ENCODE peak calls at places on chromosome 15, in nine cellular contexts. D, O, I, L, E, C, T, S and F are unnamed samples.

GRCh38 chr15:69976366-69976994 is 121.2 kb downstream of the TLE3 start:
- DNase-seq in D (peak), O (no peak), I (peak), L (peak), E (peak), C (no peak), T (no peak), S (no peak), F (no peak)

GRCh38 chr15:43903864-43904290 is 77.1 kb downstream of the WDR76 start:
- DNase-seq in D (peak), O (no peak), I (peak), L (peak), E (peak), C (peak), T (no peak), S (no peak), F (no peak)

GRCh38 chr15:55743615-55743978 is 645 bp upstream of the PRTG start:
- DNase-seq in D (no peak), O (no peak), I (no peak), L (no peak), E (no peak), C (no peak), T (no peak), S (no peak), F (no peak)

GRCh38 chr15:93190238-93190637 is 101.2 kb upstream of the RGMA start:
- DNase-seq in D (no peak), O (no peak), I (no peak), L (no peak), E (no peak), C (no peak), T (no peak), S (no peak), F (no peak)

GRCh38 chr15:34241376-34242350 is 16.8 kb downstream of the EMC4 start:
- DNase-seq in D (peak), O (no peak), I (peak), L (peak), E (peak), C (no peak), T (no peak), S (no peak), F (no peak)

GRCh38 chr15:96316953-96317629 is 13.4 kb upstream of the NR2F2 start:
- DNase-seq in D (no peak), O (no peak), I (no peak), L (peak), E (peak), C (no peak), T (no peak), S (no peak), F (no peak)

GRCh38 chr15:23629234-23629805 is 18.3 kb downstream of the MAGEL2 start:
- DNase-seq in D (no peak), O (no peak), I (peak), L (peak), E (peak), C (no peak), T (no peak), S (no peak), F (no peak)

GRCh38 chr15:27933562-27933961 is 165.6 kb downstream of the OCA2 start:
- DNase-seq in D (no peak), O (no peak), I (no peak), L (no peak), E (no peak), C (no peak), T (no peak), S (no peak), F (no peak)

DNA sequence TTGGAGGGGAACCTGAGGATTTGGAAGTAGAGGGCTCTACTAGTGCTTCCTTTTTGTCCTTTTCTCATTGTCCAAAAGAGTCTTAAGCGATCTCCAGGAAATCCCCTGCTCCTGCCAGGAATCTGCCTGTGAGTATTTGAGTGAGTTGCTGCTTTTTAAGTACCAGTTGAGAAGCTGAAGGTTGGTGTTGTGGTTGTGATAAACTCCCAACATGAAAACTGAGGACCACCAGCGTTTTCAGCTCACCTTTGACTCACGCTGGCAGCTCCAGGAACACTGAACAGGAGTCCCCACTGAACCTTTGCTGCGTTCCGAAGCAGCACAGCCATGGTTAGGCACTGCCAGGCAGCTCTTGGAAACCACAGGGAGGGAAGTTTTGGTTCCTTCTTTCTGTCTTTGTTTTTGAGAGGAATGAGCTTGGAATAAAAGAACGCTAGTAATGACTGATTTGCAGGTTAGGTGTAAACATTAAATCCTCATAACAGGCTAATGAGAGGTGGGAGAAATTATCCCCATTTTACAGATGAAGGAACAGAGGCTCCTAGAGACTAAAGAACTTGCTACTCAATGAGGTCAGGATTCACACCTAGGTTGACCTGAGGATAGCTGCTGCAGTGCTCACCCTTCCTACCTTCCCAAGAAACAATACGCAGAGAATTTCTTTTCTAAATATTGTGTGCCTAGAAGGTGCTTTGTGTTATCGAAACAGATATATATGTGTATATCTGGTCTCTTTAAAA is 106.1 kb downstream of the IGF1R start:
- DNase-seq in D (no peak), O (no peak), I (peak), L (peak), E (peak), C (no peak), T (no peak), S (no peak), F (no peak)
- H3K4me3 ChIP-seq in D (peak), O (peak), I (peak), L (no peak), E (peak), C (no peak), T (peak), S (peak), F (peak)

DNA sequence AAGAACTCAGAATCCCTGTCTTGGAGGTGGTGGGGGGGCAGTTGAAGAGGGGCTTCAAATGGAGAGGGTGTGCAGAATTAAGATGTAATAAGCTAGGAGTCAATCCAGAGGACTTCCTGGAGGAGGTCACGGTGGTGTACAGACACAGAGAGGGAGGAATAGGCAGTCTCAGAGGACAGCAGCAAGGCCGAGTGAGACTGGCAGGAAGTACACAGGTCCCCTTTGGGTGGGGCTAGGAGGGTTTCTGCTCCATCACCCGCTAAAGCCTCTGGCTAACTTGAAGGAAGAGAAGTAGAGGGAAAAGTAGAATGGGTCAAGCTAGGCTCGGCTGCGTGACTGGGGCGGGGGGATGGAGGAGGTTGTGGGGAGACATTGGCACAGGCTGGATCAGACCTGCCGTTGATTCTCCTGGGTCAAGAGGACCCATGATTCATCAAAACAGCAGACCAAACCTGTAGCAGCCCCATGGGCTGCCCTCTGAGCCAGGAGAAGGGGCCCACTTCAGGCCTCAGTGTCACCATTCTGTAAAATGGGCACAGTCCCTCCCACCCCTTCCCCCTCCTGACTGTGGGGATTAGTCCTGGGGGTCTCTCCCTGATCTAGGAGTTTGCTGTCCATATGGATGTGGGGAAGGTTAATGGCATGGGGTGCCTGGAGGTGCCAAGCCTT is 16.9 kb downstream of the CSPG4 start:
- DNase-seq in D (no peak), O (no peak), I (no peak), L (no peak), E (no peak), C (no peak), T (no peak), S (no peak), F (no peak)
- H3K4me3 ChIP-seq in D (no peak), O (no peak), I (no peak), L (no peak), E (no peak), C (no peak), T (no peak), S (no peak), F (no peak)

DNA sequence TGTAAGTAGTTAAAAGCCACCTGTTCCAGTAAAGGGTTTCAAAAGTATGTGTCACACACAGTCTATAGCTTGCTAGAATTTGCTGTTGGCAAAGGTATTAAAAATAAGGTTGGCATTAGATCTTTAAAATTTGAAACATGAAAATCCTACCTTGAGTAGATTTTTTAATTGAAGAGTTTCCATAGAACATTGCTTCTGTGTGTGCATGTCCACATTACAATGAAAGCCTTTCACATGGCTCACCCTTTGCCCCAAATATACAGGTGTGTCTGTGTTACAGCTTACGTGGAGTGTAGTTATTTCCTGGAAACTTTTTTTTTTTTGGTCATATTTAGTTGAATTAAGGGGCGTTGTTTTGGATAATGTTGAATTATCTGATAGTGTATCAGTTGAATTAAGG is 2.2 kb downstream of the ABHD17C start:
- DNase-seq in D (no peak), O (no peak), I (no peak), L (no peak), E (no peak), C (no peak), T (no peak), S (no peak), F (no peak)
- H3K4me3 ChIP-seq in D (peak), O (no peak), I (no peak), L (no peak), E (peak), C (peak), T (peak), S (no peak), F (no peak)

GRCh38 chr15:47715402-47715801 is 1.9 kb upstream of the SEMA6D start:
- DNase-seq in D (no peak), O (no peak), I (no peak), L (no peak), E (no peak), C (no peak), T (no peak), S (no peak), F (no peak)

GRCh38 chr15:47719730-47720129 is 2.4 kb downstream of the SEMA6D start:
- DNase-seq in D (no peak), O (no peak), I (no peak), L (no peak), E (no peak), C (no peak), T (no peak), S (no peak), F (no peak)

GRCh38 chr15:47717036-47717611 is at the start of gene SEMA6D:
- DNase-seq in D (peak), O (peak), I (peak), L (peak), E (peak), C (peak), T (peak), S (peak), F (peak)

GRCh38 chr15:47718474-47719440 is 1.5 kb downstream of the SEMA6D start:
- DNase-seq in D (no peak), O (peak), I (no peak), L (no peak), E (peak), C (no peak), T (no peak), S (peak), F (no peak)

DNA sequence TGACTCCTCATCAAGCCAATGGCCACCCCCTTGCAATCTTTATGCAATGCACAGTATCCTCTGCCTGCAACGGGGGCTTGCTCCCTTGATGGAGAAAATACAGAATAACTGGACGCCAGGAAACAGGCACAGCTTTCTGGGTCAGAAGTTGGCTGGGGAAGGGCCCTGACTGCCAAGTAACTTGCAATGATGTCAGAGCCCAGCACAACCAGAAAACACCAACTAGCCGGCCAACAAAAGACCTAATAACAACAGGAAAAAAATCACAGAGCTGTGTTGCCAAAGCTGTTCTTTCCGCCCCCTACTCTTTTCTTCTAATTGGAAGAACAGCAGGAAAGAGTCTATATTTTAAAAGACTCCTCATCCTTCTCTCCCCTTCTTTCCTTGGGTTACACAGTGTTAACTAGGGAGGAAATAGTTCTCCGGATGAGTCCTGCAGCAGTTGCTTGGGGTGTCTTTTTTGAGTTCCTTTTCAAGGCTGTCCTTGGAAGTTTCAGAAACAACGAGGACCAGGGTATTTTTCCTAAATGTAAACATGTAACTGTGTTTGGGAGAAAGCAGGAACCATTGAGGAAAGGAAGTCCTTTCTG is 1.4 kb upstream of the SEMA6D start:
- DNase-seq in D (peak), O (peak), I (peak), L (no peak), E (peak), C (no peak), T (no peak), S (no peak), F (no peak)
- H3K4me3 ChIP-seq in D (no peak), O (peak), I (no peak), L (no peak), E (no peak), C (no peak), T (no peak), S (no peak), F (no peak)

DNA sequence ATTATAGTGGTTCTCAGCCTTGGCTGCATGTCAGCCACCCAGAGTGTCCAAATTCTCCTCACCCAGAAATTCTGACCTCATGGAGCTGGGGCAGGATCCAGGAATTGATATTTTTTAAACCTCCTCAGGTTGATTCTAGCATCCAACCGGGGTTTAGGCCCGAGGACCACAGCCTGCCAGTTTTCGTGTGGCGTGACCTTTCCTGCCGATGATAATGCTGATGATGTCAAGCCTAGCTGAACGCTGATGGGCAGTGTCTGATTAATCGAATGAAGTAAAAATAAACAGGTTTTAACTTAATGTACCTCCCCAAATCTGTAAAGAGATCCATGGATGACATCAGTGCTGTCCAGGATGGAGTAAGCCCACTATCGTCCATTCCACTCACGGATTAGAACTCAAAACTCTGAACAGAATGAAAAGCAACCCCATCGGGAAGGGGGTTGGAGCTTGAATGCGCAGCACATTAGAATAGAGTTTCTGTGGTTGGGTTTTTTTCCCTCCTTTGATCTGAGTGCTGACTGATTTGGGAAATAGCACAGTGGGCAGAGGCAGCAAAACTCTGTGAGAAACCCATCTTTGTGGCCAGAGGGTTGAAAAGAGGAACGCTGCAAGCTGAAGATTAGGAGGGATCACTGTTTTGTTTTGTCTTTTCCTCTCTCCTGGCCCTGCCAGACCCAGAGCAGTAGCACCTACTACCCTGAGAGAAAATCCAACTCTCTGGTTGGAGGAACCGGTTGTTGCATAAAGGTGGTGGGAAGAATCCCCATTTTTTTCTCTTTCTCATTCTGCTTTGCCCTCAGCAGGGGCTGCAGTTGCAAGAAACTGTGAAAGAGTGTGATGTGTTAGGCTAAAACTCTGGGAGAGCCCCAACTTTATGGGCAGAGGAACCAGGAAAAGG is 153.9 kb downstream of the APBA2 start:
- DNase-seq in D (no peak), O (no peak), I (no peak), L (no peak), E (no peak), C (no peak), T (no peak), S (no peak), F (no peak)
- H3K4me3 ChIP-seq in D (no peak), O (no peak), I (no peak), L (no peak), E (no peak), C (no peak), T (no peak), S (no peak), F (no peak)

GRCh38 chr15:74006774-74007639 is 12.5 kb downstream of the PML start:
- DNase-seq in D (no peak), O (no peak), I (no peak), L (no peak), E (no peak), C (no peak), T (no peak), S (no peak), F (no peak)
- H3K4me3 ChIP-seq in D (no peak), O (no peak), I (no peak), L (no peak), E (no peak), C (no peak), T (no peak), S (no peak), F (no peak)

DNA sequence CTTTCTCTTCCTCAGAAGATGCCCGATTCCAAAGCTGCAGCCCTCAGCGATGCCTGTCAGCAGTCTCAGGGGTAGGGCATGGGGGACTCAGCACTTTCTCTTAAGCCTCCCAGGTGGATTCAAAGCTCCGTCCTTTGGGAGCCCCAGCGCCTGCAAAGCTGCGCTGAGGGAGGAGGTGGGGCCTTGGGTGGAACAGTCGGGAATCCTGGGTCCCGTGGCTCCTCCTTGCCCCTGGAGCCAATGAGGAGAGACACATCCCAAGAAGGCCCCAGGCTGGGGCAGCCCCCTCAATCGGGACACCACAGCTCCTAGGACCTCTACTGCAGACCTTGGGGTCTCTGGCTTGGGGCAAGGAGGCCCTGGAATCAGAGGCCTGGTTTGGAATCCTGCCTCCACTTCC is 227.5 kb upstream of the IGF1R start:
- DNase-seq in D (no peak), O (no peak), I (no peak), L (no peak), E (no peak), C (no peak), T (no peak), S (no peak), F (no peak)
- H3K4me3 ChIP-seq in D (no peak), O (peak), I (no peak), L (no peak), E (no peak), C (no peak), T (peak), S (no peak), F (no peak)